ENCODE peak calls at places on chromosomes 6 and 20, in ten cellular contexts. A, H, R, S, Y, L, M, D, C and J are unnamed samples.

GRCh38 chr20:48040051-48040450 is 254.8 kb upstream of the SULF2 start:
- DNase-seq in A (no peak), H (no peak), R (no peak), S (no peak), Y (no peak), L (no peak), M (no peak), D (no peak), C (no peak), J (no peak)

GRCh38 chr6:37827603-37828265 is 8.2 kb downstream of the ZFAND3 start:
- DNase-seq in A (no peak), H (no peak), R (no peak), S (no peak), Y (no peak), L (no peak), M (no peak), D (no peak), C (no peak), J (no peak)

GRCh38 chr6:38034269-38034914 is 214.9 kb downstream of the ZFAND3 start:
- DNase-seq in A (no peak), H (no peak), R (no peak), S (no peak), Y (no peak), L (no peak), M (no peak), D (no peak), C (peak; percentile 30), J (no peak)

GRCh38 chr6:2630891-2631458 is 119.7 kb downstream of the MYLK4 start:
- DNase-seq in A (no peak), H (no peak), R (no peak), S (no peak), Y (no peak), L (no peak), M (no peak), D (no peak), C (no peak), J (no peak)

GRCh38 chr6:100475554-100476325 is 11.0 kb upstream of the SIM1 start:
- DNase-seq in A (no peak), H (no peak), R (no peak), S (no peak), Y (no peak), L (no peak), M (no peak), D (no peak), C (no peak), J (no peak)

GRCh38 chr20:56636701-56637100 is 7.6 kb downstream of the TFAP2C start:
- DNase-seq in A (no peak), H (no peak), R (no peak), S (no peak), Y (no peak), L (no peak), M (no peak), D (no peak), C (peak; percentile 87), J (no peak)

GRCh38 chr6:83633609-83634008 is 75.3 kb downstream of the SNAP91 start:
- DNase-seq in A (no peak), H (no peak), R (no peak), S (no peak), Y (no peak), L (no peak), M (no peak), D (no peak), C (no peak), J (no peak)

GRCh38 chr6:6919173-6919572 is 188.6 kb upstream of the RREB1 start:
- DNase-seq in A (no peak), H (no peak), R (no peak), S (no peak), Y (no peak), L (no peak), M (no peak), D (no peak), C (no peak), J (no peak)

GRCh38 chr6:141562801-141563763 is 569.6 kb upstream of the GJE1 start:
- DNase-seq in A (peak; percentile 55), H (peak; percentile 78), R (peak; percentile 66), S (peak; percentile 7), Y (peak; percentile 28), L (peak; percentile 70), M (peak; percentile 68), D (peak; percentile 59), C (peak; percentile 70), J (peak; percentile 53)

GRCh38 chr6:3811191-3811590 is 38.0 kb upstream of the FAM50B start:
- DNase-seq in A (no peak), H (no peak), R (no peak), S (no peak), Y (no peak), L (no peak), M (no peak), D (no peak), C (no peak), J (no peak)

GRCh38 chr6:98871057-98871456 is 36.7 kb downstream of the POU3F2 start:
- DNase-seq in A (no peak), H (no peak), R (peak; percentile 15), S (no peak), Y (no peak), L (no peak), M (no peak), D (no peak), C (no peak), J (no peak)

GRCh38 chr20:64100946-64101688 is 6.2 kb downstream of the NPBWR2 start:
- DNase-seq in A (no peak), H (no peak), R (no peak), S (no peak), Y (no peak), L (no peak), M (no peak), D (no peak), C (no peak), J (no peak)

GRCh38 chr20:5945963-5946362 is 4.4 kb downstream of the TRMT6 start:
- DNase-seq in A (no peak), H (no peak), R (no peak), S (no peak), Y (no peak), L (no peak), M (no peak), D (peak; percentile 17), C (no peak), J (no peak)

GRCh38 chr6:50264995-50265571 is 215.4 kb upstream of the DEFB112 start:
- DNase-seq in A (no peak), H (no peak), R (no peak), S (no peak), Y (no peak), L (no peak), M (no peak), D (no peak), C (no peak), J (no peak)

GRCh38 chr6:16264785-16265184 is 26.4 kb downstream of the GMPR start:
- DNase-seq in A (no peak), H (no peak), R (no peak), S (no peak), Y (no peak), L (no peak), M (no peak), D (no peak), C (no peak), J (no peak)